ENCODE peak calls at places on chromosomes 3 and 15, in six cellular contexts. Z is LoVo; U is activated CD4-positive, alpha-beta T cell treated with anti-CD3 and anti-CD28 coated beads for 48 hours; X is sciatic nerve; R is AG09319; Y is caudate nucleus. V is an unnamed sample.

GRCh38 chr3:196969001-196969659 is 497 bp upstream of the PIGZ start:
- DNase-seq in Z (no peak), U (peak), X (no peak), R (no peak), Y (no peak), V (no peak)

GRCh38 chr3:174675426-174675825 is 183.7 kb upstream of the NAALADL2 start:
- DNase-seq in Z (no peak), U (no peak), X (no peak), R (no peak), Y (no peak), V (no peak)

GRCh38 chr15:39054128-39054732 is 489.6 kb upstream of the RASGRP1 start:
- DNase-seq in Z (no peak), U (no peak), X (no peak), R (no peak), Y (peak), V (no peak)

GRCh38 chr15:65146438-65146837 is 12.8 kb upstream of the PDCD7 start:
- DNase-seq in Z (no peak), U (no peak), X (no peak), R (no peak), Y (no peak), V (no peak)

GRCh38 chr3:177286034-177286433 is 88.8 kb upstream of the TBL1XR1 start:
- DNase-seq in Z (peak), U (no peak), X (no peak), R (no peak), Y (no peak), V (no peak)

GRCh38 chr15:58988011-58988785 is 735 bp downstream of the RNF111 start:
- DNase-seq in Z (peak), U (peak), X (peak), R (no peak), Y (peak), V (no peak)

GRCh38 chr3:119627461-119627860 is 29.8 kb downstream of the PLA1A start:
- DNase-seq in Z (no peak), U (peak), X (no peak), R (no peak), Y (no peak), V (no peak)

GRCh38 chr3:195566797-195567196 is 16.9 kb downstream of the APOD start:
- DNase-seq in Z (no peak), U (no peak), X (no peak), R (no peak), Y (no peak), V (no peak)

GRCh38 chr15:77773903-77774302 is 141.2 kb upstream of the LINGO1 start:
- DNase-seq in Z (no peak), U (no peak), X (no peak), R (no peak), Y (no peak), V (no peak)

GRCh38 chr3:125003369-125003853 is 52.4 kb downstream of the HEG1 start:
- DNase-seq in Z (peak), U (no peak), X (no peak), R (no peak), Y (no peak), V (no peak)

GRCh38 chr3:146590521-146590920 is 14.6 kb downstream of the PLSCR5 start:
- DNase-seq in Z (no peak), U (no peak), X (no peak), R (no peak), Y (no peak), V (no peak)

GRCh38 chr3:114879059-114880031 is 267.7 kb downstream of the ZBTB20 start:
- DNase-seq in Z (no peak), U (no peak), X (no peak), R (no peak), Y (peak), V (peak)

GRCh38 chr15:82047493-82048446 is 2.0 kb upstream of the MEX3B start:
- DNase-seq in Z (no peak), U (no peak), X (no peak), R (no peak), Y (peak), V (no peak)

GRCh38 chr3:14297784-14298236 is 104.6 kb upstream of the SLC6A6 start:
- DNase-seq in Z (no peak), U (no peak), X (no peak), R (no peak), Y (peak), V (no peak)

GRCh38 chr3:188721990-188722389 is 449.8 kb upstream of the TPRG1 start:
- DNase-seq in Z (no peak), U (no peak), X (no peak), R (no peak), Y (no peak), V (no peak)

GRCh38 chr3:134483195-134483890 is 2.4 kb downstream of the ANAPC13 start:
- DNase-seq in Z (no peak), U (no peak), X (no peak), R (no peak), Y (no peak), V (no peak)

GRCh38 chr3:166554006-166554405 is 716.8 kb upstream of the BCHE start:
- DNase-seq in Z (no peak), U (no peak), X (no peak), R (no peak), Y (no peak), V (no peak)

GRCh38 chr3:52090131-52090548 is 33.8 kb upstream of the DUSP7 start:
- DNase-seq in Z (no peak), U (no peak), X (no peak), R (peak), Y (no peak), V (no peak)

GRCh38 chr3:167184511-167184910 is 195.6 kb downstream of the ZBBX start:
- DNase-seq in Z (no peak), U (no peak), X (no peak), R (no peak), Y (no peak), V (no peak)

GRCh38 chr15:81000626-81001179 is at the start of gene TLNRD1:
- DNase-seq in Z (peak), U (peak), X (peak), R (peak), Y (peak), V (peak)

GRCh38 chr15:62071711-62072308 is 5.0 kb downstream of the C2CD4A start:
- DNase-seq in Z (peak), U (no peak), X (no peak), R (no peak), Y (peak), V (no peak)

GRCh38 chr3:59425371-59425770 is 375.5 kb upstream of the CFAP20DC start:
- DNase-seq in Z (no peak), U (no peak), X (no peak), R (peak), Y (no peak), V (no peak)